ENCODE peak calls at places on chromosomes 7 and 10, in four cellular contexts. One of them, this sample, is unnamed. For H3K4me1, the result is how much of the 10 kb centered on the place peaks cover.

GRCh38 chr10:26486304-26486703 is 48.2 kb downstream of the APBB1IP start:
- DNase-seq in kidney: no peak
- DNase-seq in tibial artery: peak
- DNase-seq in psoas muscle: no peak
- DNase-seq in this sample: no peak

GRCh38 chr7:34036069-34036920 is 131.0 kb downstream of the BMPER start:
- DNase-seq in kidney: no peak
- DNase-seq in tibial artery: no peak
- DNase-seq in psoas muscle: no peak
- DNase-seq in this sample: peak

GRCh38 chr10:70132098-70133029 is at the start of gene AIFM2:
- DNase-seq in kidney: peak
- DNase-seq in tibial artery: peak
- DNase-seq in psoas muscle: peak
- DNase-seq in this sample: peak

GRCh38 chr10:126198681-126199080 is 189.6 kb downstream of the ADAM12 start:
- DNase-seq in kidney: no peak
- DNase-seq in tibial artery: no peak
- DNase-seq in psoas muscle: no peak
- DNase-seq in this sample: no peak

GRCh38 chr7:106098889-106099288 is 13.2 kb downstream of the SYPL1 start:
- DNase-seq in kidney: no peak
- DNase-seq in tibial artery: no peak
- DNase-seq in psoas muscle: no peak
- DNase-seq in this sample: no peak

GRCh38 chr10:106573106-106573505 is 591.4 kb downstream of the SORCS1 start:
- DNase-seq in kidney: no peak
- DNase-seq in tibial artery: no peak
- DNase-seq in psoas muscle: no peak
- DNase-seq in this sample: peak

GRCh38 chr10:7300327-7300726 is 110.5 kb downstream of the SFMBT2 start:
- DNase-seq in kidney: no peak
- DNase-seq in tibial artery: no peak
- DNase-seq in psoas muscle: no peak
- DNase-seq in this sample: peak

GRCh38 chr7:153190452-153190851 is 430.9 kb downstream of the ACTR3B start:
- DNase-seq in kidney: no peak
- DNase-seq in tibial artery: no peak
- DNase-seq in psoas muscle: no peak
- DNase-seq in this sample: peak

GRCh38 chr10:65501259-65501658 is 1424.6 kb upstream of the LRRTM3 start:
- DNase-seq in kidney: no peak
- DNase-seq in tibial artery: no peak
- DNase-seq in psoas muscle: no peak
- DNase-seq in this sample: no peak

GRCh38 chr7:105890290-105890997 is 14.0 kb upstream of the ATXN7L1 start:
- DNase-seq in kidney: no peak
- DNase-seq in tibial artery: no peak
- DNase-seq in psoas muscle: no peak
- DNase-seq in this sample: no peak

GRCh38 chr7:131652934-131653333 is 96.5 kb upstream of the PODXL start:
- DNase-seq in kidney: no peak
- DNase-seq in tibial artery: no peak
- DNase-seq in psoas muscle: no peak
- DNase-seq in this sample: peak

GRCh38 chr7:131649003-131649541 is 92.6 kb upstream of the PODXL start:
- DNase-seq in kidney: no peak
- DNase-seq in tibial artery: no peak
- DNase-seq in psoas muscle: peak
- DNase-seq in this sample: peak

GRCh38 chr7:131648491-131648890 is 92.1 kb upstream of the PODXL start:
- DNase-seq in kidney: no peak
- DNase-seq in tibial artery: no peak
- DNase-seq in psoas muscle: peak
- DNase-seq in this sample: peak

GRCh38 chr7:131652194-131652593 is 95.8 kb upstream of the PODXL start:
- DNase-seq in kidney: no peak
- DNase-seq in tibial artery: no peak
- DNase-seq in psoas muscle: peak
- DNase-seq in this sample: peak

DNA sequence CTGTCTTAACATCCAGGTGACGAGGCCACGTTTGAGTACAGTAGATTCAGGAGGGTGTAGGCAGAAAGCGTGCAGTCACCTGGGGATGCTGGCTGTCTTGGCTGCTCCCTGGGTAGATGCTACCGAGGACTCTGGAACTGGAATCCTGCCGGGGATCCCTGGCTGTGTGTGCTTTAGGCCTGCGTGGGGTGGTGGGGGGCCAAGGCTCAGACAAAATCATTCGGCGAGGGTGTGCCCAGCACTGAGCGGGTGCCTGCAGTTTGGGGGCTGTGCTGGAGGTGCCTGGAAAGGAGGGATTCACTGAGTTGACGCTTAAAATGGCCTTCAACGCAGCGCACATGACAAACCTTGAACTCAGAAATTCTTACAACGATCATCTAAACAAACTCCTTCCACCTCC is 93.5 kb upstream of the PODXL start:
- DNase-seq in kidney: no peak
- DNase-seq in tibial artery: no peak
- DNase-seq in psoas muscle: no peak
- DNase-seq in this sample: no peak
- H3K27ac ChIP-seq in kidney: peak
- H3K27ac ChIP-seq in tibial artery: no peak
- H3K27ac ChIP-seq in psoas muscle: no peak
- H3K27ac ChIP-seq in this sample: no peak

GRCh38 chr7:379456-380225 is 89.7 kb downstream of the FOXL3 start:
- DNase-seq in kidney: peak
- DNase-seq in tibial artery: peak
- DNase-seq in psoas muscle: peak
- DNase-seq in this sample: peak
- TF ChIP-seq CTCF in kidney: no peak
- TF ChIP-seq CTCF in tibial artery: no peak
- TF ChIP-seq CTCF in psoas muscle: no peak
- TF ChIP-seq CTCF in this sample: no peak

GRCh38 chr10:119248681-119249080 is 41.3 kb downstream of the GRK5 start:
- DNase-seq in kidney: no peak
- DNase-seq in tibial artery: no peak
- DNase-seq in psoas muscle: no peak
- DNase-seq in this sample: no peak

GRCh38 chr10:119247550-119247894 is 40.2 kb downstream of the GRK5 start:
- DNase-seq in kidney: no peak
- DNase-seq in tibial artery: no peak
- DNase-seq in psoas muscle: no peak
- DNase-seq in this sample: no peak

GRCh38 chr10:119245272-119245671 is 37.9 kb downstream of the GRK5 start:
- DNase-seq in kidney: no peak
- DNase-seq in tibial artery: no peak
- DNase-seq in psoas muscle: no peak
- DNase-seq in this sample: no peak

GRCh38 chr10:119243967-119244366 is 36.6 kb downstream of the GRK5 start:
- DNase-seq in kidney: no peak
- DNase-seq in tibial artery: no peak
- DNase-seq in psoas muscle: no peak
- DNase-seq in this sample: no peak

GRCh38 chr10:119246862-119247549 is 39.6 kb downstream of the GRK5 start:
- DNase-seq in kidney: no peak
- DNase-seq in tibial artery: peak
- DNase-seq in psoas muscle: peak
- DNase-seq in this sample: no peak
- H3K4me1 ChIP-seq in kidney: under half
- H3K4me1 ChIP-seq in tibial artery: under half
- H3K4me1 ChIP-seq in psoas muscle: under half
- H3K4me1 ChIP-seq in this sample: under half

DNA sequence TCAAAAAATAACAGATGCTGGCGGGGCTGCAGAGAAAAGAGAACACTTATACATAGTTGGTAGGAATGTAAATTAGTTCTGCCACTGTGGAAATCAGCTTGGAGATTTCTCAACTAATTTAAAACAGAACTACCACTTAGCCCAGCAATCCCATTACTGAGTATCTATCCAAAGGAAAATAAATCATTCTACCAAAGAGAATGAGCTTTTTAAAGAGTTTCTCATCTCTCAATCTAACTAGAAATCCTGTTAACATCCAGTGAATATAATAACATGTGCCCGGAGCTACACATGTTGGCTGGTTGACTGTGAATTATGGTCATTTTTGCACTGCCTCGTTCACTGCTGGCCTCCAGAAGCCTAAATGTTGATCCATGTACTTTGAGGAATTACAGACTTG is 39.3 kb downstream of the BET1 start:
- DNase-seq in kidney: no peak
- DNase-seq in tibial artery: no peak
- DNase-seq in psoas muscle: no peak
- DNase-seq in this sample: no peak
- H3K27ac ChIP-seq in kidney: no peak
- H3K27ac ChIP-seq in tibial artery: no peak
- H3K27ac ChIP-seq in psoas muscle: no peak
- H3K27ac ChIP-seq in this sample: no peak

DNA sequence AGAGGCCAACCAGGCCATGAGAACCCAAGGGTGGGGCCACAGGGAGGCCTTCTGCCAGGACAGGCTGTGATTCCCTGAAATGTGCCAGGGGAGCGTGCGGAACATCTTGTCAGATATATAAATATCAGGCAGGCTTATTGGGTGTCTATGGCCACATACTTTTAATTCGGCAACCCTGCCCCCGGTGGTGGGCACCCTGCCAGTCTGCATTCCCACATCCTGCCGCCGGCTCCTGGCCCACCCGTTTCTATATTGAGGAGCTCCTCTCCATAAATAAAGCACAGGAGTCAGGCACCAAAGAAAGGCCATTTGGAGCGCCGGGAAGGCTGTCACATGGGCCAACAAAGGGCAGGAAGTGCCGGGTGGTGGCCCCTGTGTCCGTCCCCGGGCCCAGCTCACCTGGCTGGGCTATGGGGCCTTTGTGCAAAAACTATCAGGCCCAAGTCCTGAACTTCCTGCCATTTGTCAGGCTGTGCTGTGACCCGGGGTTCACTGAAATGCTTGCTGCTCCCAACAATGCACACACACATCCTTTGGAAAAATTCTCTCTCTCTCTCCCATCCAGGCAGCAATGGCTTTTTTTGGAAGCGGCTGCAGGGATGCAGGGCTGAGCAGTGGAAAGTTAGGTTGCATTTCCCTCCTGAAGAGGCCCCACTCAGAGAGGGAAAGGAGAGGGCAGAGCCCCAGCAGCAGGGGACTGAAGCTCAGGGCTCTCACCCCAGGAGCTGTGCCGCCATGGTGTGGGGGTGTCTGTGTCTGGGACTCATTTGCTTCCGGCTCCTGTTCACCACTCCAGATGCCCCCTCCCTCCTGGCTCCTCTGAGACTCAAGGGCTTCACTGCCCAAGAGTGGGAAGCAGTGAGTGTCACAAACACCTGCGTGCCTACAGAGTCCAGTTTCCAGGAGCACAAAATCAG is 25.1 kb upstream of the PODXL start:
- DNase-seq in kidney: peak
- DNase-seq in tibial artery: peak
- DNase-seq in psoas muscle: peak
- DNase-seq in this sample: peak
- TF ChIP-seq CTCF in kidney: no peak
- TF ChIP-seq CTCF in tibial artery: no peak
- TF ChIP-seq CTCF in psoas muscle: peak
- TF ChIP-seq CTCF in this sample: peak

GRCh38 chr7:151717415-151717814 is 159.5 kb downstream of the PRKAG2 start:
- DNase-seq in kidney: no peak
- DNase-seq in tibial artery: no peak
- DNase-seq in psoas muscle: no peak
- DNase-seq in this sample: no peak

GRCh38 chr7:151715661-151716338 is 161.1 kb downstream of the PRKAG2 start:
- DNase-seq in kidney: no peak
- DNase-seq in tibial artery: no peak
- DNase-seq in psoas muscle: no peak
- DNase-seq in this sample: no peak

GRCh38 chr7:151714201-151714600 is 162.7 kb downstream of the PRKAG2 start:
- DNase-seq in kidney: no peak
- DNase-seq in tibial artery: no peak
- DNase-seq in psoas muscle: peak
- DNase-seq in this sample: no peak

GRCh38 chr7:151717918-151718317 is 159.0 kb downstream of the PRKAG2 start:
- DNase-seq in kidney: no peak
- DNase-seq in tibial artery: no peak
- DNase-seq in psoas muscle: no peak
- DNase-seq in this sample: no peak

DNA sequence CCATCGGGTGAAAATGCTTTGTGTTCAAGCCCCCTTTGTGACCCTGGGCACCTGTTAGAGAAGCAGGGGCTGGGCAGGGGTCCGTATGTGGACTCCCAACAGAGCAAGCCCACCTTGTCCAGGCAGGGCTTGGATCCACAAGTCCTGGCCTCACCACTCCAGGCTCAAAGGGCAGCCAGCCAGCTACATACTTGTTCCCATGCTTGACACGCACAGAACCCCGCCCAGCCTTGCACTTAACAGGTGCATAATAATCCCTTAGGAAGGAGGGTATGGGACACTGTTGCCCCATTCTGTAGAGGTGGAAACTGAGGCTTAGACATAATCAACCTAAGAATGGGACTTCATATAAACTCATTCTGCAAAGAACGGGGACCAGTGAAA is 160.6 kb downstream of the PRKAG2 start:
- DNase-seq in kidney: no peak
- DNase-seq in tibial artery: no peak
- DNase-seq in psoas muscle: no peak
- DNase-seq in this sample: no peak
- H3K4me1 ChIP-seq in kidney: under half
- H3K4me1 ChIP-seq in tibial artery: under half
- H3K4me1 ChIP-seq in psoas muscle: under half
- H3K4me1 ChIP-seq in this sample: under half

GRCh38 chr10:78983608-78984007 is 85.2 kb upstream of the ZMIZ1 start:
- DNase-seq in kidney: no peak
- DNase-seq in tibial artery: no peak
- DNase-seq in psoas muscle: no peak
- DNase-seq in this sample: no peak
- H3K27ac ChIP-seq in kidney: no peak
- H3K27ac ChIP-seq in tibial artery: no peak
- H3K27ac ChIP-seq in psoas muscle: no peak
- H3K27ac ChIP-seq in this sample: no peak

GRCh38 chr7:48458701-48459509 is 287.6 kb downstream of the ABCA13 start:
- DNase-seq in kidney: no peak
- DNase-seq in tibial artery: no peak
- DNase-seq in psoas muscle: no peak
- DNase-seq in this sample: no peak

GRCh38 chr7:48455363-48455762 is 284.1 kb downstream of the ABCA13 start:
- DNase-seq in kidney: no peak
- DNase-seq in tibial artery: no peak
- DNase-seq in psoas muscle: peak
- DNase-seq in this sample: no peak

DNA sequence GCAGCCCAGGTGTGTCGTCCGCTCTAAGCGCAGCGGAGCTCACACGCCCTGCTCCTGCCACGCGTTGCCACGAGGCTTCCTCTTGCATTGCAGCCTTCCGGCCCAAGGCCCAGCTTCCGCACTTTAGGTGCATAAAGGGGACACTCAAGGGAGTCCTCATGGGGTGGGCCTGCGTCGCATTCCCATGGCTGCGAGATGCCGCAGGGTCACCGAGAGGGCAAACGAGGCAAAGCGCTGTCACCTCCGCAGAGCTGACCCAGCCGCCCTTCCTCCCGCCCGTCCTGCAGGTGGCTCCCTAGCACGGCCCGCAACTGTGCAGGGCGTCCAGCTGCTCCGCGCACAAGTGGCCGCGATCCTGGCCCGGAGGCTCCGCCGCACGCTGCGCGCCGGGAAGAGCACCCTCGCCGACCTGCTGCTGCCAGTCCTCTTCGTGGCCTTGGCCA is 283.5 kb downstream of the ABCA13 start:
- DNase-seq in kidney: no peak
- DNase-seq in tibial artery: no peak
- DNase-seq in psoas muscle: peak
- DNase-seq in this sample: peak
- TF ChIP-seq CTCF in kidney: no peak
- TF ChIP-seq CTCF in tibial artery: no peak
- TF ChIP-seq CTCF in psoas muscle: no peak
- TF ChIP-seq CTCF in this sample: peak

This sample was measured in endodermal cell.